ENCODE peak calls at places on chromosomes 7 and 10, in ten cellular contexts. T, P, R, O, U, X, M, K, V and S are unnamed samples.

GRCh38 chr7:156655983-156656382 is 15.4 kb downstream of the RNF32 start:
- DNase-seq in T (no peak), P (no peak), R (no peak), O (no peak), U (no peak), X (no peak), M (no peak), K (no peak), V (no peak), S (no peak)

GRCh38 chr7:30062587-30062986 is 34.4 kb downstream of the PLEKHA8 start:
- DNase-seq in T (peak; percentile 17), P (peak; percentile 42), R (peak; percentile 35), O (no peak), U (peak; percentile 53), X (peak; percentile 60), M (no peak), K (peak; percentile 18), V (peak; percentile 71), S (no peak)

GRCh38 chr10:123529146-123529760 is 136.9 kb upstream of the GPR26 start:
- DNase-seq in T (no peak), P (no peak), R (no peak), O (no peak), U (no peak), X (no peak), M (no peak), K (no peak), V (no peak), S (no peak)

GRCh38 chr10:7965457-7965856 is 89.0 kb upstream of the GATA3 start:
- DNase-seq in T (no peak), P (no peak), R (no peak), O (no peak), U (no peak), X (no peak), M (no peak), K (no peak), V (no peak), S (no peak)

GRCh38 chr7:47239034-47239433 is 342.9 kb downstream of the TNS3 start:
- DNase-seq in T (no peak), P (no peak), R (no peak), O (no peak), U (no peak), X (no peak), M (no peak), K (no peak), V (no peak), S (no peak)

GRCh38 chr7:102008535-102009262 is 191.3 kb downstream of the CUX1 start:
- DNase-seq in T (no peak), P (peak; percentile 60), R (no peak), O (no peak), U (no peak), X (peak; percentile 83), M (no peak), K (no peak), V (no peak), S (no peak)

GRCh38 chr10:124143721-124144120 is 50.3 kb upstream of the CHST15 start:
- DNase-seq in T (no peak), P (no peak), R (no peak), O (no peak), U (no peak), X (no peak), M (no peak), K (no peak), V (no peak), S (no peak)

GRCh38 chr7:3138992-3139391 is 95.3 kb upstream of the CARD11 start:
- DNase-seq in T (no peak), P (no peak), R (no peak), O (no peak), U (no peak), X (no peak), M (no peak), K (no peak), V (no peak), S (no peak)

GRCh38 chr7:55576753-55577152 is 4.5 kb upstream of the VOPP1 start:
- DNase-seq in T (no peak), P (no peak), R (no peak), O (no peak), U (no peak), X (no peak), M (no peak), K (no peak), V (no peak), S (no peak)

GRCh38 chr10:63547628-63548356 is 26.6 kb downstream of the REEP3 start:
- DNase-seq in T (no peak), P (no peak), R (no peak), O (no peak), U (no peak), X (no peak), M (no peak), K (no peak), V (no peak), S (no peak)

GRCh38 chr7:74289018-74289659 is at the start of gene CLIP2:
- DNase-seq in T (no peak), P (peak; percentile 72), R (peak; percentile 95), O (peak; percentile 69), U (peak; percentile 65), X (peak; percentile 68), M (peak; percentile 83), K (peak; percentile 83), V (peak; percentile 75), S (peak; percentile 77)

GRCh38 chr10:95290801-95291633 is at the start of gene PDLIM1:
- DNase-seq in T (no peak), P (peak; percentile 68), R (peak; percentile 96), O (no peak), U (peak; percentile 61), X (peak; percentile 18), M (no peak), K (peak; percentile 84), V (peak; percentile 29), S (peak; percentile 80)

GRCh38 chr10:132608511-132609195 is 71.1 kb downstream of the INPP5A start:
- DNase-seq in T (no peak), P (no peak), R (no peak), O (no peak), U (no peak), X (no peak), M (no peak), K (no peak), V (no peak), S (no peak)

GRCh38 chr7:40996330-40996729 is 706.6 kb downstream of the INHBA start:
- DNase-seq in T (no peak), P (no peak), R (no peak), O (no peak), U (no peak), X (no peak), M (no peak), K (no peak), V (peak; percentile 65), S (no peak)

GRCh38 chr10:117350905-117351304 is 24.3 kb downstream of the PDZD8 start:
- DNase-seq in T (no peak), P (no peak), R (no peak), O (no peak), U (no peak), X (no peak), M (no peak), K (no peak), V (no peak), S (no peak)